ENCODE peak calls at places on chromosomes 6 and 20, in six cellular contexts. U, W, B, T, Q and E are unnamed samples.

GRCh38 chr20:36493013-36493800 is 48.1 kb upstream of the MYL9 start:
- DNase-seq in U (peak), W (no peak), B (no peak), T (no peak), Q (peak), E (peak)

GRCh38 chr6:48826884-48827701 is 636.0 kb downstream of the MMUT start:
- DNase-seq in U (no peak), W (no peak), B (no peak), T (no peak), Q (no peak), E (no peak)

GRCh38 chr20:36847009-36847709 is 28.8 kb upstream of the TLDC2 start:
- DNase-seq in U (peak), W (no peak), B (peak), T (no peak), Q (no peak), E (no peak)

GRCh38 chr6:30481213-30481964 is 7.9 kb upstream of the HLA-E start:
- DNase-seq in U (peak), W (no peak), B (no peak), T (no peak), Q (no peak), E (no peak)

GRCh38 chr20:14672066-14672465 is 334.7 kb upstream of the FLRT3 start:
- DNase-seq in U (no peak), W (no peak), B (no peak), T (no peak), Q (no peak), E (no peak)

GRCh38 chr6:156437084-156437879 is 339.9 kb upstream of the ARID1B start:
- DNase-seq in U (no peak), W (no peak), B (no peak), T (no peak), Q (no peak), E (no peak)

GRCh38 chr6:155066371-155066770 is 71.3 kb downstream of the TIAM2 start:
- DNase-seq in U (no peak), W (no peak), B (no peak), T (no peak), Q (no peak), E (no peak)

GRCh38 chr6:4780360-4780812 is 4.2 kb downstream of the CDYL start:
- DNase-seq in U (no peak), W (no peak), B (no peak), T (no peak), Q (no peak), E (no peak)

GRCh38 chr6:6715465-6715864 is 126.9 kb downstream of the LY86 start:
- DNase-seq in U (no peak), W (no peak), B (no peak), T (no peak), Q (no peak), E (no peak)

GRCh38 chr6:129644567-129645015 is 65.4 kb downstream of the ARHGAP18 start:
- DNase-seq in U (no peak), W (no peak), B (no peak), T (no peak), Q (no peak), E (no peak)

GRCh38 chr6:106446287-106446885 is 85.9 kb downstream of the CRYBG1 start:
- DNase-seq in U (no peak), W (no peak), B (no peak), T (no peak), Q (no peak), E (no peak)

GRCh38 chr6:44932651-44933091 is 395.5 kb upstream of the RUNX2 start:
- DNase-seq in U (no peak), W (no peak), B (no peak), T (no peak), Q (no peak), E (no peak)

GRCh38 chr6:43391448-43392031 is 22.1 kb upstream of the ZNF318 start:
- DNase-seq in U (no peak), W (no peak), B (no peak), T (no peak), Q (no peak), E (no peak)

GRCh38 chr6:169865346-169866139 is 114.1 kb downstream of the ERMARD start:
- DNase-seq in U (no peak), W (no peak), B (no peak), T (no peak), Q (no peak), E (no peak)

GRCh38 chr20:48727226-48727625 is 100.6 kb downstream of the PREX1 start:
- DNase-seq in U (no peak), W (no peak), B (no peak), T (no peak), Q (no peak), E (no peak)

GRCh38 chr20:35883341-35883777 is 70.9 kb downstream of the SCAND1 start:
- DNase-seq in U (no peak), W (no peak), B (no peak), T (no peak), Q (no peak), E (no peak)

GRCh38 chr6:83096791-83097190 is 29.3 kb downstream of the DOP1A start:
- DNase-seq in U (no peak), W (no peak), B (no peak), T (no peak), Q (no peak), E (no peak)

GRCh38 chr6:41039060-41039998 is at the start of gene UNC5CL:
- DNase-seq in U (peak), W (peak), B (peak), T (no peak), Q (peak), E (peak)

GRCh38 chr20:33852971-33853813 is 42.0 kb downstream of the CHMP4B start:
- DNase-seq in U (no peak), W (no peak), B (no peak), T (no peak), Q (no peak), E (no peak)

GRCh38 chr20:37576911-37577310 is 49.2 kb upstream of the BLCAP start:
- DNase-seq in U (no peak), W (no peak), B (no peak), T (no peak), Q (no peak), E (no peak)

GRCh38 chr6:152267967-152268845 is 369.0 kb downstream of the SYNE1 start:
- DNase-seq in U (peak), W (peak), B (no peak), T (no peak), Q (no peak), E (no peak)

GRCh38 chr6:151757506-151757955 is 50.0 kb upstream of the ESR1 start:
- DNase-seq in U (no peak), W (no peak), B (no peak), T (no peak), Q (no peak), E (no peak)

GRCh38 chr6:7311920-7312615 is 931 bp downstream of the SSR1 start:
- DNase-seq in U (peak), W (no peak), B (no peak), T (no peak), Q (no peak), E (no peak)

GRCh38 chr6:72865467-72865866 is 243.6 kb downstream of the KCNQ5 start:
- DNase-seq in U (no peak), W (no peak), B (no peak), T (no peak), Q (no peak), E (no peak)

GRCh38 chr6:4466769-4467480 is 309.3 kb upstream of the CDYL start:
- DNase-seq in U (peak), W (no peak), B (no peak), T (no peak), Q (no peak), E (no peak)

GRCh38 chr20:58883243-58883691 is 30.8 kb downstream of the GNAS start:
- DNase-seq in U (peak), W (no peak), B (no peak), T (no peak), Q (no peak), E (no peak)

GRCh38 chr6:13406781-13407180 is 78.4 kb upstream of the TBC1D7 start:
- DNase-seq in U (no peak), W (no peak), B (no peak), T (no peak), Q (no peak), E (no peak)

GRCh38 chr20:49669601-49670189 is 44.0 kb downstream of the B4GALT5 start:
- DNase-seq in U (no peak), W (no peak), B (no peak), T (no peak), Q (no peak), E (no peak)

GRCh38 chr20:58293453-58293852 is 16.1 kb upstream of the RAB22A start:
- DNase-seq in U (peak), W (no peak), B (no peak), T (no peak), Q (no peak), E (no peak)

GRCh38 chr6:75493400-75494064 is at the start of gene FILIP1:
- DNase-seq in U (peak), W (no peak), B (no peak), T (no peak), Q (no peak), E (no peak)

GRCh38 chr6:4942673-4943009 is 61.2 kb downstream of the RPP40 start:
- DNase-seq in U (no peak), W (no peak), B (no peak), T (no peak), Q (no peak), E (no peak)

GRCh38 chr6:124901105-124901504 is 61.1 kb upstream of the RNF217 start:
- DNase-seq in U (no peak), W (no peak), B (no peak), T (no peak), Q (no peak), E (no peak)

GRCh38 chr6:109236140-109237081 is 141.1 kb downstream of the CEP57L1 start:
- DNase-seq in U (peak), W (no peak), B (peak), T (no peak), Q (peak), E (no peak)

GRCh38 chr20:46261456-46262253 is 46.6 kb downstream of the CDH22 start:
- DNase-seq in U (no peak), W (no peak), B (no peak), T (no peak), Q (no peak), E (no peak)

GRCh38 chr20:10478205-10478604 is 43.1 kb downstream of the SLX4IP start:
- DNase-seq in U (no peak), W (no peak), B (no peak), T (no peak), Q (no peak), E (no peak)

GRCh38 chr6:146968041-146968760 is 236.0 kb upstream of the STXBP5 start:
- DNase-seq in U (no peak), W (no peak), B (peak), T (no peak), Q (no peak), E (no peak)

GRCh38 chr6:14661188-14661587 is 543.6 kb downstream of the CD83 start:
- DNase-seq in U (no peak), W (no peak), B (no peak), T (no peak), Q (no peak), E (no peak)

GRCh38 chr6:154164397-154164796 is 125.4 kb downstream of the OPRM1 start:
- DNase-seq in U (no peak), W (no peak), B (no peak), T (no peak), Q (no peak), E (no peak)